ENCODE peak calls at places on chromosomes 3 and 15, in seven cellular contexts. One of them, this sample, is unnamed. For H3K4me1, the result is how much of the 10 kb centered on the place peaks cover.

GRCh38 chr3:136979684-136980083 is 21.9 kb downstream of the IL20RB start:
- DNase-seq in neuronal stem cell: no peak
- DNase-seq in heart right ventricle: no peak
- DNase-seq in tibial nerve: no peak
- DNase-seq in CD8-positive, alpha-beta T cell: no peak
- DNase-seq in GM23338: no peak
- DNase-seq in MM.1S: no peak
- DNase-seq in this sample: no peak

GRCh38 chr3:171156455-171157005 is 130.0 kb upstream of the SLC2A2 start:
- DNase-seq in neuronal stem cell: no peak
- DNase-seq in heart right ventricle: no peak
- DNase-seq in tibial nerve: no peak
- DNase-seq in CD8-positive, alpha-beta T cell: no peak
- DNase-seq in GM23338: no peak
- DNase-seq in MM.1S: no peak
- DNase-seq in this sample: no peak

GRCh38 chr15:65077981-65078352 is 1.4 kb downstream of the KBTBD13 start:
- DNase-seq in neuronal stem cell: no peak
- DNase-seq in heart right ventricle: peak
- DNase-seq in tibial nerve: peak
- DNase-seq in CD8-positive, alpha-beta T cell: peak
- DNase-seq in GM23338: peak
- DNase-seq in MM.1S: peak
- DNase-seq in this sample: no peak

GRCh38 chr3:66816110-66816761 is 181.9 kb upstream of the KBTBD8 start:
- DNase-seq in neuronal stem cell: peak
- DNase-seq in heart right ventricle: no peak
- DNase-seq in tibial nerve: no peak
- DNase-seq in CD8-positive, alpha-beta T cell: no peak
- DNase-seq in GM23338: peak
- DNase-seq in MM.1S: peak
- DNase-seq in this sample: no peak

GRCh38 chr3:140319801-140320200 is 358.1 kb upstream of the TRIM42 start:
- DNase-seq in neuronal stem cell: no peak
- DNase-seq in heart right ventricle: no peak
- DNase-seq in tibial nerve: no peak
- DNase-seq in CD8-positive, alpha-beta T cell: no peak
- DNase-seq in GM23338: no peak
- DNase-seq in MM.1S: no peak
- DNase-seq in this sample: no peak

GRCh38 chr3:77042892-77043291 is 3.0 kb downstream of the ROBO2 start:
- DNase-seq in neuronal stem cell: no peak
- DNase-seq in heart right ventricle: no peak
- DNase-seq in tibial nerve: no peak
- DNase-seq in CD8-positive, alpha-beta T cell: no peak
- DNase-seq in GM23338: peak
- DNase-seq in MM.1S: no peak
- DNase-seq in this sample: no peak

GRCh38 chr15:39083213-39083612 is 497.7 kb upstream of the THBS1 start:
- DNase-seq in neuronal stem cell: no peak
- DNase-seq in heart right ventricle: no peak
- DNase-seq in tibial nerve: no peak
- DNase-seq in CD8-positive, alpha-beta T cell: no peak
- DNase-seq in GM23338: no peak
- DNase-seq in MM.1S: no peak
- DNase-seq in this sample: no peak

GRCh38 chr3:51703026-51703775 is 3.7 kb upstream of the GRM2 start:
- DNase-seq in neuronal stem cell: peak
- DNase-seq in heart right ventricle: no peak
- DNase-seq in tibial nerve: no peak
- DNase-seq in CD8-positive, alpha-beta T cell: no peak
- DNase-seq in GM23338: peak
- DNase-seq in MM.1S: no peak
- DNase-seq in this sample: no peak

GRCh38 chr3:24521306-24522154 is 26.9 kb upstream of the THRB start:
- DNase-seq in neuronal stem cell: peak
- DNase-seq in heart right ventricle: peak
- DNase-seq in tibial nerve: peak
- DNase-seq in CD8-positive, alpha-beta T cell: no peak
- DNase-seq in GM23338: peak
- DNase-seq in MM.1S: peak
- DNase-seq in this sample: no peak

GRCh38 chr3:99131876-99132275 is 230.4 kb upstream of the DCBLD2 start:
- DNase-seq in neuronal stem cell: no peak
- DNase-seq in heart right ventricle: no peak
- DNase-seq in tibial nerve: no peak
- DNase-seq in CD8-positive, alpha-beta T cell: no peak
- DNase-seq in GM23338: no peak
- DNase-seq in MM.1S: no peak
- DNase-seq in this sample: no peak

GRCh38 chr3:50169232-50169631 is 14.1 kb downstream of the SEMA3F start:
- DNase-seq in neuronal stem cell: no peak
- DNase-seq in heart right ventricle: no peak
- DNase-seq in tibial nerve: no peak
- DNase-seq in CD8-positive, alpha-beta T cell: no peak
- DNase-seq in GM23338: no peak
- DNase-seq in MM.1S: no peak
- DNase-seq in this sample: no peak

GRCh38 chr3:50167069-50167781 is 12.1 kb downstream of the SEMA3F start:
- DNase-seq in neuronal stem cell: no peak
- DNase-seq in heart right ventricle: no peak
- DNase-seq in tibial nerve: no peak
- DNase-seq in CD8-positive, alpha-beta T cell: no peak
- DNase-seq in GM23338: no peak
- DNase-seq in MM.1S: no peak
- DNase-seq in this sample: no peak

GRCh38 chr3:50168791-50169190 is 13.7 kb downstream of the SEMA3F start:
- DNase-seq in neuronal stem cell: peak
- DNase-seq in heart right ventricle: no peak
- DNase-seq in tibial nerve: no peak
- DNase-seq in CD8-positive, alpha-beta T cell: no peak
- DNase-seq in GM23338: no peak
- DNase-seq in MM.1S: no peak
- DNase-seq in this sample: no peak

GRCh38 chr3:50168388-50168787 is 13.3 kb downstream of the SEMA3F start:
- DNase-seq in neuronal stem cell: peak
- DNase-seq in heart right ventricle: no peak
- DNase-seq in tibial nerve: no peak
- DNase-seq in CD8-positive, alpha-beta T cell: no peak
- DNase-seq in GM23338: no peak
- DNase-seq in MM.1S: no peak
- DNase-seq in this sample: no peak

DNA sequence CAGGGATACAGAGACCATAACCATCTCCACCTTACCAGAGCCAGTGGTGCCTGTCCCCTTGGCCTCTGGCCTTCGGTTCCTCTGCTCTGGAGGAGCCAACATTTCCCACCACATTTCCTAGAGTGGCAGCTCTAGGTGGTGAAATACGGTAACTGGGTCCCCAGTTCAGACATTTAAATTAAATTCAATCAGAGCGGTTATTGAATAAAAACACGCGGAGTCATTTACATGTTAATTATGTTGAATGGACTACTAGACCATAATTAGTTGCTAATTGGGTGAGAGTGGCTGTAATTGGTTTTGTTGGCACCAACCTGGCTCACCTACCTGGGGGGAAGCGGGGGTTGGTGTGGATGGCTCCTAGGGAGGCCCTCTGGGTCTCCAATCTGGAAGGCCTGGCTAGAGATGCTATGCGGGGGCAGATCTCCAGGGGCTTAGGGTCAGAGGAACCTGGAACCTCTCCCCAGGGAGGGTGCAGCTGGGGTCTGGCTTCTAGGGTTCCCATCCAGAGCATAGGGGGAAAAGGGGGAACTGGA is 12.7 kb downstream of the SEMA3F start:
- DNase-seq in neuronal stem cell: no peak
- DNase-seq in heart right ventricle: no peak
- DNase-seq in tibial nerve: no peak
- DNase-seq in CD8-positive, alpha-beta T cell: no peak
- DNase-seq in GM23338: no peak
- DNase-seq in MM.1S: no peak
- DNase-seq in this sample: no peak
- H3K4me1 ChIP-seq in neuronal stem cell: half or more
- H3K4me1 ChIP-seq in heart right ventricle: half or more
- H3K4me1 ChIP-seq in tibial nerve: under half
- H3K4me1 ChIP-seq in CD8-positive, alpha-beta T cell: under half
- H3K4me1 ChIP-seq in GM23338: under half
- H3K4me1 ChIP-seq in MM.1S: under half
- H3K4me1 ChIP-seq in this sample: half or more

DNA sequence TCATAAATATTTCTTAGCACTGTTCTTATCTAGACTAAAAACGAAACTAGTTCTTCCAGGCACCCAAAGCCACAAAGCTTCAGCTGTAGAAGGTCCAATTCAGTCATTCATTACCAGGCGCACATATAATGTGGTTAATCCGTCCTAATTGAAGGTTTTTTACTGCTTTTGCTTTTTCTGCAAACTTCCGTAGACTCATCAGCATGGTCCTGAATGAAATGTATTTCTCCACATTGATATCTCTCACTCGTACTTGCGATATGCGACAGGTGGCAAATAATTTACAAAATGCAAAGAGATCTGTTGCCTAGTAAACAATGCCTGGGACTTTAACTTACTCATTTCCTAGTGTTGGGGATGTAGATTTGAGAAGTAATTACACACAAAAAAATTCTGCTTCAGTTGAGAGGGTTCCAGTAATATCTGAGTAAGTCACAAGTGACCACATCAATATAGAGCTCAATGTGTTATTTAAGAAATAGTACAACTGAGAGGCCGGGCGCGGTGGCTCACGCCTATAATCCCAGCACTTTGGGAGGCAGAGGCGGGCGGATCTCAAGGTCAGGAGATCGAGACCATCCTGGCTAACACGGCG is 75.0 kb upstream of the MBNL1 start:
- DNase-seq in neuronal stem cell: no peak
- DNase-seq in heart right ventricle: no peak
- DNase-seq in tibial nerve: no peak
- DNase-seq in CD8-positive, alpha-beta T cell: no peak
- DNase-seq in GM23338: no peak
- DNase-seq in MM.1S: peak
- DNase-seq in this sample: no peak
- H3K4me3 ChIP-seq in neuronal stem cell: no peak
- H3K4me3 ChIP-seq in heart right ventricle: no peak
- H3K4me3 ChIP-seq in tibial nerve: peak
- H3K4me3 ChIP-seq in CD8-positive, alpha-beta T cell: peak
- H3K4me3 ChIP-seq in GM23338: no peak
- H3K4me3 ChIP-seq in MM.1S: peak
- H3K4me3 ChIP-seq in this sample: peak

GRCh38 chr3:71062920-71063767 is 520.4 kb downstream of the FOXP1 start:
- DNase-seq in neuronal stem cell: no peak
- DNase-seq in heart right ventricle: no peak
- DNase-seq in tibial nerve: no peak
- DNase-seq in CD8-positive, alpha-beta T cell: no peak
- DNase-seq in GM23338: no peak
- DNase-seq in MM.1S: peak
- DNase-seq in this sample: no peak

GRCh38 chr3:71061037-71061436 is 522.5 kb downstream of the FOXP1 start:
- DNase-seq in neuronal stem cell: no peak
- DNase-seq in heart right ventricle: no peak
- DNase-seq in tibial nerve: no peak
- DNase-seq in CD8-positive, alpha-beta T cell: no peak
- DNase-seq in GM23338: no peak
- DNase-seq in MM.1S: no peak
- DNase-seq in this sample: no peak

GRCh38 chr3:71062037-71062919 is 521.2 kb downstream of the FOXP1 start:
- DNase-seq in neuronal stem cell: no peak
- DNase-seq in heart right ventricle: no peak
- DNase-seq in tibial nerve: no peak
- DNase-seq in CD8-positive, alpha-beta T cell: no peak
- DNase-seq in GM23338: no peak
- DNase-seq in MM.1S: no peak
- DNase-seq in this sample: no peak

GRCh38 chr3:71061581-71061980 is 521.9 kb downstream of the FOXP1 start:
- DNase-seq in neuronal stem cell: no peak
- DNase-seq in heart right ventricle: no peak
- DNase-seq in tibial nerve: no peak
- DNase-seq in CD8-positive, alpha-beta T cell: no peak
- DNase-seq in GM23338: no peak
- DNase-seq in MM.1S: no peak
- DNase-seq in this sample: no peak

GRCh38 chr3:71060536-71060935 is 523.0 kb downstream of the FOXP1 start:
- DNase-seq in neuronal stem cell: no peak
- DNase-seq in heart right ventricle: no peak
- DNase-seq in tibial nerve: no peak
- DNase-seq in CD8-positive, alpha-beta T cell: no peak
- DNase-seq in GM23338: no peak
- DNase-seq in MM.1S: no peak
- DNase-seq in this sample: no peak
- H3K27ac ChIP-seq in neuronal stem cell: no peak
- H3K27ac ChIP-seq in heart right ventricle: peak
- H3K27ac ChIP-seq in tibial nerve: peak
- H3K27ac ChIP-seq in CD8-positive, alpha-beta T cell: no peak
- H3K27ac ChIP-seq in GM23338: no peak
- H3K27ac ChIP-seq in MM.1S: no peak
- H3K27ac ChIP-seq in this sample: peak

DNA sequence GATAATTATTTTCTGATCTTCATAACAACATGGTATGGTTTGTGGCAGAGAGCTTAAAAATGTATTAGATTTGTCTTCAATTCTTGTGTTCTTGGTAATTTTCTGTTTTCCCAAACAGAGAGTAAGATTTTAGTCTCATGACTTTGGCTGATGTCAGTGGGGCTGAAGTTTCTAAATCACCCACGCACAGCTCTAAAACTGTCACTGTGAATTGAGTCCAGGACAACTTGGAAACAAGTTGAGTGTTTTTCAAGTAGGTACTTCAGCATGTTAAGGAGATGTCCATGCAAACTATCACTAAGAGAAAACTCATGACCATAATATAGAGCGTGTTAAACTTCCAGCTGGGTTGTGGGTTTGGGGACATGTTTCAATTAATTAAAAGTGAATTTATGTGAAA is 90.0 kb downstream of the KLHL25 start:
- DNase-seq in neuronal stem cell: no peak
- DNase-seq in heart right ventricle: peak
- DNase-seq in tibial nerve: no peak
- DNase-seq in CD8-positive, alpha-beta T cell: no peak
- DNase-seq in GM23338: no peak
- DNase-seq in MM.1S: no peak
- DNase-seq in this sample: no peak
- H3K4me1 ChIP-seq in neuronal stem cell: under half
- H3K4me1 ChIP-seq in heart right ventricle: half or more
- H3K4me1 ChIP-seq in tibial nerve: under half
- H3K4me1 ChIP-seq in CD8-positive, alpha-beta T cell: half or more
- H3K4me1 ChIP-seq in GM23338: under half
- H3K4me1 ChIP-seq in MM.1S: under half
- H3K4me1 ChIP-seq in this sample: half or more

DNA sequence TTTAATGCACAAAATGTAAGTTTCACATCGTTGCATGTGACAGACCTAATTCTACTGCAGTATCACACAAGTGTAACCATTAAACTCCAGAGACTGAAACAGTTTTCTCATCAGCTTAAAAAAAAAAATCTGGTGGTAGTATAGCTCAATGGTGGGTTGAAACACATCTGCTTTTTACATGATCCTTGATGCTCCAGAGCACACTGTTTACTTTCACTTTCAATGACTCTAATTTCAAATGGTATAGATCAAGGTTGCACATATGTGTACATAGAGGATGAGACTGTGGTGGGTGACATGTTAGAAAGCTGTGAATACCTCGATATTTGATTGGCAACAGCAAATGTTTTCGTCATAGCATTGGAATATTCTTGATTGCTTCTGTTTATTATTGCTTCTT is 22.4 kb downstream of the MCTP2 start:
- DNase-seq in neuronal stem cell: no peak
- DNase-seq in heart right ventricle: no peak
- DNase-seq in tibial nerve: no peak
- DNase-seq in CD8-positive, alpha-beta T cell: no peak
- DNase-seq in GM23338: no peak
- DNase-seq in MM.1S: peak
- DNase-seq in this sample: no peak
- H3K4me3 ChIP-seq in neuronal stem cell: no peak
- H3K4me3 ChIP-seq in heart right ventricle: no peak
- H3K4me3 ChIP-seq in tibial nerve: no peak
- H3K4me3 ChIP-seq in CD8-positive, alpha-beta T cell: no peak
- H3K4me3 ChIP-seq in GM23338: no peak
- H3K4me3 ChIP-seq in MM.1S: no peak
- H3K4me3 ChIP-seq in this sample: no peak

GRCh38 chr15:98842192-98842972 is 165.2 kb downstream of the PGPEP1L start:
- DNase-seq in neuronal stem cell: no peak
- DNase-seq in heart right ventricle: no peak
- DNase-seq in tibial nerve: no peak
- DNase-seq in CD8-positive, alpha-beta T cell: no peak
- DNase-seq in GM23338: no peak
- DNase-seq in MM.1S: no peak
- DNase-seq in this sample: no peak
- H3K27ac ChIP-seq in neuronal stem cell: no peak
- H3K27ac ChIP-seq in heart right ventricle: no peak
- H3K27ac ChIP-seq in tibial nerve: no peak
- H3K27ac ChIP-seq in CD8-positive, alpha-beta T cell: no peak
- H3K27ac ChIP-seq in GM23338: peak
- H3K27ac ChIP-seq in MM.1S: no peak
- H3K27ac ChIP-seq in this sample: no peak

This sample was measured in thoracic aorta.